ENCODE peak calls at places on chromosomes 12 and 14, in eight cellular contexts. R is left lung, B is endodermal cell, H is neural progenitor cell, U is colonic mucosa, K is mammary epithelial cell, W is cardiac muscle cell, D is right lobe of liver. E is an unnamed sample.

GRCh38 chr14:70755655-70756054 is 53.7 kb downstream of the MAP3K9 start:
- DNase-seq in R (no peak), W (no peak), K (peak; percentile 92), H (no peak), D (no peak), B (no peak), U (no peak), E (no peak)

GRCh38 chr12:62382526-62382925 is 84.1 kb upstream of the MON2 start:
- DNase-seq in D (no peak), K (no peak), W (no peak), R (no peak), H (no peak), B (no peak), U (no peak), E (no peak)

GRCh38 chr14:90791481-90791880 is 24.7 kb downstream of the TTC7B start:
- DNase-seq in R (no peak), U (no peak), H (no peak), K (no peak), B (no peak), D (no peak), W (no peak), E (peak; percentile 51)

GRCh38 chr12:8018666-8019581 is 13.6 kb upstream of the FOXJ2 start:
- DNase-seq in D (no peak), H (peak; percentile 88), U (no peak), R (no peak), K (no peak), B (peak; percentile 98), W (peak; percentile 22), E (no peak)

GRCh38 chr12:65740506-65740872 is 83.8 kb upstream of the HMGA2 start:
- DNase-seq in R (no peak), K (no peak), U (no peak), D (no peak), H (no peak), B (no peak), W (peak; percentile 16), E (no peak)

GRCh38 chr12:132154941-132155770 is 10.9 kb downstream of the NOC4L start:
- DNase-seq in R (no peak), D (no peak), K (no peak), B (no peak), H (peak; percentile 38), U (no peak), W (peak; percentile 14), E (no peak)

GRCh38 chr12:388547-389137 is 478 bp downstream of the KDM5A start:
- DNase-seq in D (peak; percentile 59), R (peak; percentile 47), K (peak; percentile 39), U (peak; percentile 48), W (peak; percentile 29), H (peak; percentile 74), B (no peak), E (peak; percentile 67)

GRCh38 chr14:65496178-65496993 is 83.9 kb downstream of the FUT8 start:
- DNase-seq in W (peak; percentile 36), K (peak; percentile 48), R (no peak), H (no peak), U (no peak), B (no peak), D (no peak), E (no peak)

GRCh38 chr12:53071591-53072551 is 7.3 kb downstream of the SPRYD3 start:
- DNase-seq in H (peak; percentile 72), K (no peak), R (peak; percentile 54), U (no peak), D (no peak), B (peak; percentile 86), W (peak; percentile 85), E (peak; percentile 69)

GRCh38 chr12:56086096-56086495 is 6.1 kb downstream of the ERBB3 start:
- DNase-seq in B (no peak), R (peak; percentile 59), K (peak; percentile 72), H (no peak), W (no peak), D (no peak), U (peak; percentile 77), E (no peak)

GRCh38 chr14:61147369-61147897 is 133.7 kb downstream of the TMEM30B start:
- DNase-seq in U (no peak), H (no peak), K (peak; percentile 52), D (no peak), R (no peak), W (peak; percentile 50), B (no peak), E (no peak)

GRCh38 chr12:132584472-132584871 is 25.9 kb downstream of the LRCOL1 start:
- DNase-seq in W (no peak), B (no peak), R (no peak), H (no peak), U (no peak), K (no peak), D (no peak), E (no peak)

GRCh38 chr14:69924181-69924580 is 45.0 kb downstream of the SMOC1 start:
- DNase-seq in W (no peak), H (no peak), R (no peak), K (no peak), B (no peak), U (no peak), D (no peak), E (no peak)

GRCh38 chr12:131882804-131883520 is 11.5 kb upstream of the ULK1 start:
- DNase-seq in B (peak; percentile 64), U (no peak), K (no peak), D (no peak), W (no peak), R (no peak), H (no peak), E (no peak)

GRCh38 chr14:94142247-94142646 is 12.8 kb upstream of the IFI27L2 start:
- DNase-seq in W (no peak), B (no peak), H (no peak), K (no peak), R (no peak), U (no peak), D (no peak), E (no peak)

GRCh38 chr12:46572644-46573630 is 200.4 kb upstream of the SLC38A2 start:
- DNase-seq in K (no peak), U (no peak), R (no peak), W (no peak), D (no peak), B (no peak), H (no peak), E (no peak)
- H3K27ac ChIP-seq in K (no peak overlapping the region), U (no peak overlapping the region), R (no peak overlapping the region), W (no peak overlapping the region), D (no peak overlapping the region), B (no peak overlapping the region), H (no peak overlapping the region), E (no peak overlapping the region)

GRCh38 chr14:20811994-20812393 is 9.3 kb upstream of the RNASE1 start:
- DNase-seq in H (no peak), B (peak; percentile 31), W (peak; percentile 27), K (no peak), D (no peak), R (no peak), U (peak; percentile 77), E (no peak)
- H3K9me3 ChIP-seq in H (no peaks in the 10 kb centered on the region), B (no peaks in the 10 kb centered on the region), W (no peaks in the 10 kb centered on the region), K (no peaks in the 10 kb centered on the region), D (no peaks in the 10 kb centered on the region), R (no peaks in the 10 kb centered on the region), U (no peaks in the 10 kb centered on the region), E (no peaks in the 10 kb centered on the region)

DNA sequence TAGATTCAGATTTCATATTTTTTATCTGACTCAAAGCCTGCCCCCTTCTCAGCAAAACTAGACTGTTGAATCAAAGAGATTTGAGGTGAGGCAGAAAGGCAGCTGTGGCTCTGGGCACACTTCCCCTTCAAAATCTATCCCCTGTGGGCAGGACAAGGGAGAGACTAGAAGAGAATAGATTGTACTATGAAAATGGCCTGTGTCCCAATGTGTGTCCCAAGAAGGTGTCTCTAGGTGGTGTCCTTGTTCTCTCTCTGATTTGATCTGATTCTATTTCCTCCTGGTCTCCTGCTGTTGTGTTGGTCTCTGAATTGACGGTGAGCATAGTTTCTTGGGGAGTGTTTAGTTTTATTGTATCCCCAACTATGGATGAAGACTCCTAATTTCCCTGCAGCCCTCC is 565.8 kb upstream of the ATP2B1 start:
- DNase-seq in U (no peak), D (no peak), H (no peak), R (no peak), B (no peak), K (no peak), W (no peak), E (no peak)
- TF ChIP-seq CTCF in U (no peak), D (no peak), H (no peak), R (no peak), B (peak; percentile 50), K (no peak), W (no peak), E (no peak)

GRCh38 chr12:47856094-47856493 is 36.4 kb upstream of the HDAC7 start:
- DNase-seq in U (no peak), H (no peak), B (no peak), R (no peak), K (no peak), D (no peak), W (no peak), E (no peak)
- H3K27ac ChIP-seq in U (no peak overlapping the region), H (no peak overlapping the region), B (no peak overlapping the region), R (no peak overlapping the region), K (no peak overlapping the region), D (no peak overlapping the region), W (no peak overlapping the region), E (no peak overlapping the region)

GRCh38 chr14:97489750-97490149 is 692.6 kb downstream of the VRK1 start:
- DNase-seq in R (no peak), K (no peak), W (no peak), B (no peak), U (no peak), D (no peak), H (no peak), E (no peak)
- H3K9me3 ChIP-seq in R (peaks cover 13% of the 10 kb centered on the region), K (peaks cover 19% of the 10 kb centered on the region), W (no peaks in the 10 kb centered on the region), B (peaks cover 8% of the 10 kb centered on the region), U (no peaks in the 10 kb centered on the region), D (no peaks in the 10 kb centered on the region), H (no peaks in the 10 kb centered on the region), E (no peaks in the 10 kb centered on the region)

DNA sequence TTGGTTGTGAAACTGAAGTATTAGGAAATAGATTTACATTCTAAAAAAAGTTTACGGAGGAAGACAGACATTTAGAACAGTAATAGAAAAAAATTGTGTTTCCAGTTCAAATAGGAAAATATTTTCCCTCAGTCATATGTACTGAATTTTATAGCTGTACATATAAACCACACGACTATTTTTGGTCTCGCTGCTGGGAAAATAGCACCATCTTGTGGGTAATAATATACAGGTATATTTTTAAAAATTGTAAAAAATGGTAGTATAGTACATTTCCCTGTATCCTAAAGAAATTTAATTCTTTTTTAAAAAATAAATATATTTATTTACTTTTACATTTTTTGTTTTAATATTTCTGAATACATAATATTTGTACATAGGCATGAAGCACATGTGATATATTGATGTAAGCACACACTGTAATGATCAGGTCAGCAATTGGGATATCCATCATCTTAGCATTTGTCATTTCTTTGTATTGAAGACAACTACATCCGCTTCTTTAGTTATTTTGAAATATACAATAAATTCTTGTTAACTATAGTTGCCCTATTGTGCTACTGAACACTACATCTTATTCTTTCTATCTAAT is 168.6 kb downstream of the ALX1 start:
- DNase-seq in U (no peak), W (peak; percentile 31), K (no peak), B (no peak), D (no peak), H (no peak), R (no peak), E (no peak)
- TF ChIP-seq CTCF in U (peak; percentile 45), W (peak; percentile 45), K (peak; percentile 40), B (peak; percentile 71), D (peak; percentile 18), H (peak; percentile 59), R (no peak), E (peak; percentile 53)